ENCODE peak calls at places on chromosomes 13 and 19, in six cellular contexts. Y, H, K, A, L and G are unnamed samples.

GRCh38 chr19:14019100-14019499 is 8.8 kb upstream of the RLN3 start:
- DNase-seq in Y (no peak), H (no peak), K (no peak), A (no peak), L (no peak), G (no peak)

GRCh38 chr19:54364775-54365257 is at the start of gene LAIR1:
- DNase-seq in Y (no peak), H (peak; percentile 31), K (peak; percentile 61), A (no peak), L (no peak), G (no peak)

GRCh38 chr13:111209613-111210012 is 94.5 kb downstream of the ARHGEF7 start:
- DNase-seq in Y (no peak), H (no peak), K (no peak), A (no peak), L (no peak), G (no peak)

GRCh38 chr19:31962565-31962996 is 382.8 kb upstream of the ZNF507 start:
- DNase-seq in Y (no peak), H (no peak), K (no peak), A (peak; percentile 92), L (no peak), G (no peak)

GRCh38 chr13:76223565-76223964 is 587.4 kb downstream of the LMO7 start:
- DNase-seq in Y (no peak), H (no peak), K (no peak), A (no peak), L (no peak), G (no peak)

GRCh38 chr13:45367358-45367757 is 26.4 kb upstream of the TPT1 start:
- DNase-seq in Y (peak; percentile 99), H (peak; percentile 39), K (no peak), A (peak; percentile 76), L (peak; percentile 45), G (peak; percentile 96)

GRCh38 chr13:98103942-98104880 is 38.7 kb upstream of the FARP1 start:
- DNase-seq in Y (peak; percentile 9), H (no peak), K (no peak), A (peak; percentile 23), L (no peak), G (peak; percentile 25)

GRCh38 chr13:50192272-50192813 is 177.1 kb downstream of the KCNRG start:
- DNase-seq in Y (no peak), H (no peak), K (no peak), A (no peak), L (no peak), G (no peak)

GRCh38 chr19:50562329-50562728 is 5.9 kb downstream of the LRRC4B start:
- DNase-seq in Y (no peak), H (no peak), K (no peak), A (no peak), L (no peak), G (no peak)

GRCh38 chr13:43905435-43906031 is 25.8 kb downstream of the LACC1 start:
- DNase-seq in Y (peak; percentile 48), H (no peak), K (no peak), A (peak; percentile 85), L (peak; percentile 48), G (peak; percentile 44)

GRCh38 chr19:46137915-46138473 is 10.0 kb upstream of the IGFL2 start:
- DNase-seq in Y (no peak), H (no peak), K (no peak), A (no peak), L (no peak), G (no peak)

GRCh38 chr19:51327066-51327985 is 14.6 kb downstream of the VSIG10L start:
- DNase-seq in Y (peak; percentile 31), H (no peak), K (no peak), A (peak; percentile 41), L (no peak), G (no peak)

GRCh38 chr19:14174883-14175282 is 31.1 kb downstream of the ADGRL1 start:
- DNase-seq in Y (no peak), H (no peak), K (no peak), A (no peak), L (no peak), G (no peak)

GRCh38 chr13:52760078-52760477 is 20.5 kb upstream of the CNMD start:
- DNase-seq in Y (no peak), H (no peak), K (no peak), A (no peak), L (no peak), G (no peak)

GRCh38 chr13:100274942-100275506 is 186.1 kb downstream of the PCCA start:
- DNase-seq in Y (no peak), H (no peak), K (no peak), A (peak; percentile 26), L (no peak), G (peak; percentile 32)

GRCh38 chr13:48125794-48126228 is 30.9 kb upstream of the MED4 start:
- DNase-seq in Y (no peak), H (no peak), K (no peak), A (peak; percentile 55), L (no peak), G (no peak)

GRCh38 chr13:110018009-110018408 is 231.6 kb upstream of the IRS2 start:
- DNase-seq in Y (peak; percentile 14), H (no peak), K (no peak), A (no peak), L (no peak), G (no peak)

GRCh38 chr13:51576754-51577153 is 7.5 kb upstream of the WDFY2 start:
- DNase-seq in Y (peak; percentile 57), H (no peak), K (no peak), A (no peak), L (no peak), G (peak; percentile 70)

DNA sequence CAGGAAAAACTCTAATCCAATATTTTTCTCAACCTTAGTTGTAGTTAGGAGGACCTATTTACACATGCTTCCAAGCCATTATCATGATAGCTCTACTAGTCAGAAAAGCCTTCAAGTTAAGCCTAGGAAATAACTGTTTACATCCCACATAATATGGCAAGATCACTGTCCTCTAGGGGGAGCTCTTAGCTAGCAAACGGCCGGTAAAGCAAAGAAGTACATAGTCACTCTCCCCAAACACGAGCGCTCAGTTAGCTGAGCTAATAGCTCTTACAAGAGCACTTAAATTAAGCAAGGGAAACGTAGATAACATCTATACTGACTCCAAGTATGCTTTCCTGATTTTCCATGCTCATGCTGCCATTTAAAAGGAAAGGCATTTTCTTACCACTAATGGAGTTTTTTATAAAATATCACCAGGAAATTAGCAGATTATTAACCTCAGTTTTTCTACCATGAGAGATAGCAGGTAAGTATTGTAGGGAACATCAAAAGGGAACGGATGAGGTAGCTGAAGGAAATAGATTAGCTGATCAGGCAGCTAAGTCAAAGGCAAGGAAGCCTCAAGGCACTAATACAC is 100.6 kb upstream of the PABPC3 start:
- DNase-seq in Y (peak; percentile 66), H (peak; percentile 39), K (no peak), A (peak; percentile 89), L (peak; percentile 66), G (no peak)
- TF ChIP-seq CTCF in Y (peak; percentile 86), H (peak; percentile 64), K (peak; percentile 69), A (peak; percentile 85), L (peak; percentile 94), G (peak; percentile 91)

GRCh38 chr13:63120883-63121282 is 1705.2 kb upstream of the PCDH20 start:
- DNase-seq in Y (no peak), H (no peak), K (no peak), A (no peak), L (no peak), G (no peak)

DNA sequence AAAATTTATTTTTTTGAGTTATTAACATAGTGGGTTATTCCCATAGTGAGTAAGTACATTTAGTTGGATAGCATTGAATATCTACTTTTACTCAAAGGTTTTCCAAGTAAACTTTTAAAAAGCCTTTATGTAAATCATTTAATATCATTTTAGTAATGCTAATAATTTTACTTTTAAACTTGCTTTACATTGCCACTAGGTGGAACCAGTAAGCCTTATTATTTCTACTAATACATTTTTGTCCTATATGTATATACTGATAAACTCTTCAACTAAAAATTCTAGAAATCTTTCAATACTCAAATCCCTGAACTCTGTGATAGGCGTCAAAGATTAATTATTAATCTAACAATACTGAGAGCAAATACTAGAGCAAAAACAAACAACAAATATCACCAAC is 1709.2 kb upstream of the PCDH20 start:
- DNase-seq in Y (no peak), H (no peak), K (no peak), A (peak; percentile 74), L (no peak), G (peak; percentile 8)
- TF ChIP-seq CTCF in Y (peak; percentile 19), H (no peak), K (peak; percentile 12), A (no peak), L (peak; percentile 50), G (peak; percentile 62)

DNA sequence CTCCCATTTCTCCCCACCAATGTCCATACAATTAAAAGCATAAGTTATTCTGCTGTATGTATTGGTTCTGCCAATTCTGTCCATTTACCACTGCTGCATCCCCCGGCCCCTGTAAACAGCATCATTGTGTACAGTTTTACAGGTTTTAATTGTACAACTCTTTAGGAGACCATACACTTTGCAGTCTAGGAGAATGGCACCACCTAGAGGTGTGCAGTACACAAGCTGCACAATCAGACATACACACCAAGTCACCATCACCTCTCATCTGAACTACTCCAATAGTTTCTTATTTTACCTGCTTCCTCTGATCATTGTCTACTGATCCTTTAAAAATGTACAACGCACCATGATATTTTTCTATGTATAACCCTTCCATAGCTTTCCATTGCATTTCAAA is 855.9 kb upstream of the KLHL1 start:
- DNase-seq in Y (no peak), H (no peak), K (no peak), A (peak; percentile 17), L (no peak), G (no peak)
- TF ChIP-seq CTCF in Y (no peak), H (no peak), K (no peak), A (no peak), L (peak; percentile 27), G (no peak)

GRCh38 chr19:6236310-6237291 is 43.2 kb downstream of the MLLT1 start:
- DNase-seq in Y (no peak), H (peak; percentile 41), K (peak; percentile 57), A (no peak), L (no peak), G (no peak)
- TF ChIP-seq CTCF in Y (no peak), H (no peak), K (no peak), A (no peak), L (no peak), G (peak; percentile 33)

GRCh38 chr19:989381-990081 is 5.4 kb downstream of the WDR18 start:
- DNase-seq in Y (no peak), H (no peak), K (no peak), A (no peak), L (no peak), G (no peak)
- TF ChIP-seq CTCF in Y (peak; percentile 11), H (no peak), K (no peak), A (no peak), L (peak; percentile 29), G (peak; percentile 35)

GRCh38 chr19:19445288-19445687 is 39.8 kb downstream of the GATAD2A start:
- DNase-seq in Y (no peak), H (no peak), K (no peak), A (no peak), L (no peak), G (no peak)

GRCh38 chr19:19446655-19447437 is 41.4 kb downstream of the GATAD2A start:
- DNase-seq in Y (no peak), H (no peak), K (no peak), A (no peak), L (no peak), G (no peak)

GRCh38 chr19:19445911-19446361 is 40.5 kb downstream of the GATAD2A start:
- DNase-seq in Y (peak; percentile 38), H (no peak), K (no peak), A (no peak), L (no peak), G (no peak)

GRCh38 chr19:19447536-19448237 is 42.2 kb downstream of the GATAD2A start:
- DNase-seq in Y (no peak), H (no peak), K (no peak), A (no peak), L (no peak), G (no peak)

GRCh38 chr19:19448238-19448544 is 42.7 kb downstream of the GATAD2A start:
- DNase-seq in Y (no peak), H (no peak), K (no peak), A (no peak), L (no peak), G (no peak)
- TF ChIP-seq CTCF in Y (no peak), H (no peak), K (no peak), A (no peak), L (no peak), G (no peak)